ENCODE peak calls at places on chromosomes 11 and 22, in six cellular contexts. One of them, this sample, is unnamed.

GRCh38 chr22:40326905-40327735 is 19.2 kb upstream of the ADSL start:
- DNase-seq in fibroblast of lung: peak
- DNase-seq in neural progenitor cell: peak
- DNase-seq in keratinocyte: no peak
- DNase-seq in HepG2: no peak
- DNase-seq in adipocyte: no peak
- DNase-seq in this sample: no peak

GRCh38 chr11:5684627-5685362 is at the start of gene TRIM5:
- DNase-seq in neural progenitor cell: peak
- DNase-seq in HepG2: peak
- DNase-seq in fibroblast of lung: peak
- DNase-seq in adipocyte: peak
- DNase-seq in keratinocyte: peak
- DNase-seq in this sample: peak

GRCh38 chr11:33722579-33723234 is 13.5 kb downstream of the CD59 start:
- DNase-seq in HepG2: no peak
- DNase-seq in fibroblast of lung: peak
- DNase-seq in adipocyte: peak
- DNase-seq in neural progenitor cell: no peak
- DNase-seq in keratinocyte: no peak
- DNase-seq in this sample: no peak

GRCh38 chr11:131899954-131900580 is 529.7 kb downstream of the NTM start:
- DNase-seq in neural progenitor cell: no peak
- DNase-seq in fibroblast of lung: no peak
- DNase-seq in keratinocyte: no peak
- DNase-seq in adipocyte: no peak
- DNase-seq in HepG2: no peak
- DNase-seq in this sample: no peak

GRCh38 chr11:442611-443081 is 835 bp upstream of the ANO9 start:
- DNase-seq in keratinocyte: no peak
- DNase-seq in adipocyte: no peak
- DNase-seq in HepG2: no peak
- DNase-seq in neural progenitor cell: no peak
- DNase-seq in fibroblast of lung: no peak
- DNase-seq in this sample: no peak

GRCh38 chr11:73152086-73152853 is 10.2 kb upstream of the FCHSD2 start:
- DNase-seq in fibroblast of lung: no peak
- DNase-seq in HepG2: no peak
- DNase-seq in neural progenitor cell: no peak
- DNase-seq in keratinocyte: no peak
- DNase-seq in adipocyte: no peak
- DNase-seq in this sample: no peak

GRCh38 chr11:121608545-121609098 is 155.9 kb upstream of the SORL1-AS1 start:
- DNase-seq in fibroblast of lung: no peak
- DNase-seq in neural progenitor cell: no peak
- DNase-seq in adipocyte: no peak
- DNase-seq in HepG2: no peak
- DNase-seq in keratinocyte: no peak
- DNase-seq in this sample: no peak

GRCh38 chr11:123454060-123454651 is 24.1 kb downstream of the GRAMD1B start:
- DNase-seq in keratinocyte: peak
- DNase-seq in neural progenitor cell: no peak
- DNase-seq in adipocyte: peak
- DNase-seq in fibroblast of lung: peak
- DNase-seq in HepG2: no peak
- DNase-seq in this sample: no peak

GRCh38 chr11:19160839-19161238 is 40.9 kb downstream of the CSRP3 start:
- DNase-seq in adipocyte: no peak
- DNase-seq in keratinocyte: no peak
- DNase-seq in HepG2: no peak
- DNase-seq in fibroblast of lung: peak
- DNase-seq in neural progenitor cell: no peak
- DNase-seq in this sample: no peak

GRCh38 chr11:14746857-14747256 is 103.3 kb downstream of the PDE3B start:
- DNase-seq in adipocyte: no peak
- DNase-seq in keratinocyte: no peak
- DNase-seq in fibroblast of lung: no peak
- DNase-seq in HepG2: no peak
- DNase-seq in neural progenitor cell: no peak
- DNase-seq in this sample: no peak

GRCh38 chr11:29527391-29527936 is 489.4 kb downstream of the KCNA4 start:
- DNase-seq in adipocyte: peak
- DNase-seq in fibroblast of lung: peak
- DNase-seq in neural progenitor cell: peak
- DNase-seq in HepG2: peak
- DNase-seq in keratinocyte: no peak
- DNase-seq in this sample: no peak

GRCh38 chr11:57338152-57338551 is at the start of gene P2RX3:
- DNase-seq in adipocyte: no peak
- DNase-seq in keratinocyte: no peak
- DNase-seq in fibroblast of lung: no peak
- DNase-seq in neural progenitor cell: no peak
- DNase-seq in HepG2: no peak
- DNase-seq in this sample: no peak

GRCh38 chr11:116500002-116500832 is 272.6 kb downstream of the BUD13 start:
- DNase-seq in neural progenitor cell: no peak
- DNase-seq in fibroblast of lung: no peak
- DNase-seq in HepG2: no peak
- DNase-seq in adipocyte: no peak
- DNase-seq in keratinocyte: no peak
- DNase-seq in this sample: no peak

GRCh38 chr11:116499396-116500001 is 273.3 kb downstream of the BUD13 start:
- DNase-seq in adipocyte: peak
- DNase-seq in fibroblast of lung: peak
- DNase-seq in keratinocyte: peak
- DNase-seq in HepG2: peak
- DNase-seq in neural progenitor cell: peak
- DNase-seq in this sample: peak

GRCh38 chr11:116500833-116501622 is 271.8 kb downstream of the BUD13 start:
- DNase-seq in keratinocyte: no peak
- DNase-seq in adipocyte: no peak
- DNase-seq in HepG2: no peak
- DNase-seq in neural progenitor cell: peak
- DNase-seq in fibroblast of lung: no peak
- DNase-seq in this sample: no peak

GRCh38 chr11:116501728-116502127 is 271.1 kb downstream of the BUD13 start:
- DNase-seq in adipocyte: no peak
- DNase-seq in fibroblast of lung: no peak
- DNase-seq in keratinocyte: no peak
- DNase-seq in HepG2: no peak
- DNase-seq in neural progenitor cell: no peak
- DNase-seq in this sample: no peak

GRCh38 chr11:116498161-116498560 is 274.6 kb downstream of the BUD13 start:
- DNase-seq in neural progenitor cell: no peak
- DNase-seq in adipocyte: no peak
- DNase-seq in keratinocyte: no peak
- DNase-seq in fibroblast of lung: no peak
- DNase-seq in HepG2: no peak
- DNase-seq in this sample: no peak
- H3K9ac ChIP-seq in neural progenitor cell: no peak
- H3K9ac ChIP-seq in adipocyte: no peak
- H3K9ac ChIP-seq in keratinocyte: no peak
- H3K9ac ChIP-seq in fibroblast of lung: no peak
- H3K9ac ChIP-seq in HepG2: no peak
- H3K9ac ChIP-seq in this sample: no peak

GRCh38 chr11:9787260-9787659 is 123.4 kb downstream of the SWAP70 start:
- DNase-seq in HepG2: no peak
- DNase-seq in fibroblast of lung: peak
- DNase-seq in neural progenitor cell: no peak
- DNase-seq in keratinocyte: no peak
- DNase-seq in adipocyte: no peak
- DNase-seq in this sample: no peak
- H3K9ac ChIP-seq in HepG2: no peak
- H3K9ac ChIP-seq in fibroblast of lung: no peak
- H3K9ac ChIP-seq in neural progenitor cell: no peak
- H3K9ac ChIP-seq in keratinocyte: no peak
- H3K9ac ChIP-seq in adipocyte: peak
- H3K9ac ChIP-seq in this sample: no peak

GRCh38 chr11:128474036-128474874 is 113.1 kb downstream of the ETS1 start:
- DNase-seq in adipocyte: no peak
- DNase-seq in fibroblast of lung: no peak
- DNase-seq in keratinocyte: no peak
- DNase-seq in HepG2: no peak
- DNase-seq in neural progenitor cell: peak
- DNase-seq in this sample: no peak
- H3K9ac ChIP-seq in adipocyte: peak
- H3K9ac ChIP-seq in fibroblast of lung: no peak
- H3K9ac ChIP-seq in keratinocyte: no peak
- H3K9ac ChIP-seq in HepG2: no peak
- H3K9ac ChIP-seq in neural progenitor cell: no peak
- H3K9ac ChIP-seq in this sample: no peak

DNA sequence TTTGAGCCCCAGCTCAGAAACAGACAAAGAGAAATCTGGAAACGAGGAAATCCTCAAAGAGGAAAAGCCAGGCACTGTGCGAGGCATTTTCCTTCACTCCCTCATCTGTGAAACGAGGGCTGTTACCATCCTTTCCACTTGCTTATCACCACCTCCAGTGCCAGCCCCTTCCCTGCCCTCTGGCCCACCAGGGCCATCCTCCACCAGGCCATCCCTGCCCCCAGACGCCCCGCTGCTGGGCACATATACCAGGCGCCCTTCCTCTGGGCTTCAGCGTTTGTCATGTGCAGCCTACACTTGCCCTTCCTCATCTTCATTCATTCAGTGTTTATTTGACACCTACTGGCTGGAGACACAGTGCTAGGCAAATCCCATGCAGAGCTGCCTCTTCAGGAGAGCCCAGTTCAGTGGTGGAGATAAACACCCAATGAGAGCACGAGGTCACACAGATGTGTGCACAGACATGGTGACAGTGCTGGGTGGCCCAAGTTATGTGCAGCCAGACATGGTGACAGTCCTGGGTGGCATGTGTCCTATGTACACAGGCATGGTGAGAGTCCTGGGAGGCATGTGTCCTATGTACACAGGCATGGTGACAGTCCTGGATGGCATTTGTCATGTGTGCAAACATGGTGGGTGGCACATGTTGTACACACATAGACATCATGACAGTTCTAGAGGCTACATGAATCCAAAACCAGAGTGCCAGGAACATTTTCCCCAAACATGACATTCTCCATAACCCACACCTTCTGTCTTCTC is 9.7 kb downstream of the SPTBN2 start:
- DNase-seq in keratinocyte: no peak
- DNase-seq in fibroblast of lung: no peak
- DNase-seq in adipocyte: no peak
- DNase-seq in neural progenitor cell: no peak
- DNase-seq in HepG2: peak
- DNase-seq in this sample: no peak
- H3K9ac ChIP-seq in keratinocyte: no peak
- H3K9ac ChIP-seq in fibroblast of lung: no peak
- H3K9ac ChIP-seq in adipocyte: no peak
- H3K9ac ChIP-seq in neural progenitor cell: no peak
- H3K9ac ChIP-seq in HepG2: peak
- H3K9ac ChIP-seq in this sample: peak

GRCh38 chr22:38271101-38271500 is 1.7 kb downstream of the TMEM184B start:
- DNase-seq in adipocyte: no peak
- DNase-seq in keratinocyte: no peak
- DNase-seq in neural progenitor cell: no peak
- DNase-seq in fibroblast of lung: no peak
- DNase-seq in HepG2: no peak
- DNase-seq in this sample: no peak
- H3K9ac ChIP-seq in adipocyte: peak
- H3K9ac ChIP-seq in keratinocyte: no peak
- H3K9ac ChIP-seq in neural progenitor cell: no peak
- H3K9ac ChIP-seq in fibroblast of lung: peak
- H3K9ac ChIP-seq in HepG2: no peak
- H3K9ac ChIP-seq in this sample: peak

GRCh38 chr11:70545626-70545945 is 147.3 kb downstream of the CTTN start:
- DNase-seq in HepG2: no peak
- DNase-seq in adipocyte: no peak
- DNase-seq in neural progenitor cell: no peak
- DNase-seq in keratinocyte: no peak
- DNase-seq in fibroblast of lung: peak
- DNase-seq in this sample: no peak
- H3K9ac ChIP-seq in HepG2: no peak
- H3K9ac ChIP-seq in adipocyte: no peak
- H3K9ac ChIP-seq in neural progenitor cell: no peak
- H3K9ac ChIP-seq in keratinocyte: no peak
- H3K9ac ChIP-seq in fibroblast of lung: no peak
- H3K9ac ChIP-seq in this sample: peak

GRCh38 chr22:47379037-47379436 is 616.6 kb downstream of the TBC1D22A start:
- DNase-seq in keratinocyte: no peak
- DNase-seq in fibroblast of lung: no peak
- DNase-seq in adipocyte: no peak
- DNase-seq in neural progenitor cell: no peak
- DNase-seq in HepG2: no peak
- DNase-seq in this sample: no peak
- H3K9ac ChIP-seq in keratinocyte: no peak
- H3K9ac ChIP-seq in fibroblast of lung: no peak
- H3K9ac ChIP-seq in adipocyte: no peak
- H3K9ac ChIP-seq in neural progenitor cell: no peak
- H3K9ac ChIP-seq in HepG2: no peak
- H3K9ac ChIP-seq in this sample: no peak

This sample was measured in NT2/D1.